ENCODE peak calls at places on chromosomes 5 and 9, in eight cellular contexts. R is A673, K is colonic mucosa, N is right atrium auricular region, C is osteoblast, L is choroid plexus epithelial cell, S is bronchial epithelial cell, G is PC-3. Z is an unnamed sample.

GRCh38 chr9:119556129-119556875 is 187.1 kb upstream of the BRINP1 start:
- DNase-seq in N (peak; percentile 87), G (peak; percentile 54), S (peak; percentile 33), L (peak; percentile 68), R (peak; percentile 70), C (peak; percentile 76), K (peak; percentile 77), Z (peak; percentile 74)

GRCh38 chr9:34047864-34048729 is 590 bp downstream of the UBAP2 start:
- DNase-seq in G (peak; percentile 43), S (no peak), C (peak; percentile 68), R (peak; percentile 48), K (peak; percentile 80), N (peak; percentile 58), L (peak; percentile 6), Z (peak; percentile 24)

GRCh38 chr9:1922026-1922425 is 93.1 kb upstream of the SMARCA2 start:
- DNase-seq in G (no peak), K (no peak), N (no peak), S (no peak), C (no peak), R (no peak), L (no peak), Z (no peak)

GRCh38 chr9:33288828-33289483 is 1.4 kb upstream of the NFX1 start:
- DNase-seq in R (no peak), G (no peak), N (no peak), C (no peak), K (no peak), S (no peak), L (no peak), Z (no peak)

GRCh38 chr9:105004466-105005090 is 76.6 kb upstream of the ABCA1 start:
- DNase-seq in N (no peak), C (no peak), K (no peak), G (no peak), R (no peak), L (no peak), S (peak; percentile 52), Z (no peak)

GRCh38 chr5:6632324-6632930 is 417 bp downstream of the NSUN2 start:
- DNase-seq in C (peak; percentile 85), G (peak; percentile 55), K (no peak), L (peak; percentile 46), N (no peak), R (no peak), S (peak; percentile 27), Z (no peak)

GRCh38 chr9:114968710-114969109 is 38.3 kb upstream of the TNFSF8 start:
- DNase-seq in R (peak; percentile 79), K (no peak), G (peak; percentile 45), C (peak; percentile 43), N (no peak), S (peak; percentile 47), L (peak; percentile 62), Z (no peak)

GRCh38 chr5:73977146-73977545 is 351.1 kb downstream of the ARHGEF28 start:
- DNase-seq in L (no peak), C (no peak), G (no peak), N (no peak), K (no peak), S (no peak), R (no peak), Z (no peak)

GRCh38 chr5:77987988-77988387 is 211.8 kb upstream of the TBCA start:
- DNase-seq in L (no peak), C (no peak), G (no peak), K (no peak), N (no peak), S (no peak), R (no peak), Z (no peak)

GRCh38 chr5:33297760-33298216 is 143.0 kb upstream of the TARS1 start:
- DNase-seq in N (no peak), C (no peak), K (no peak), S (no peak), G (no peak), R (peak; percentile 17), L (no peak), Z (no peak)

GRCh38 chr5:24816206-24816605 is 171.4 kb upstream of the CDH10 start:
- DNase-seq in C (no peak), G (no peak), N (no peak), S (no peak), K (no peak), L (no peak), R (no peak), Z (no peak)

GRCh38 chr9:68560131-68560844 is 19.6 kb upstream of the TMEM252 start:
- DNase-seq in C (no peak), R (peak; percentile 59), K (peak; percentile 74), N (peak; percentile 80), G (peak; percentile 36), S (no peak), L (peak; percentile 96), Z (peak; percentile 51)
- TF ChIP-seq CTCF in C (no peak), R (peak; percentile 63), K (peak; percentile 36), N (peak; percentile 61), G (peak; percentile 51), S (peak; percentile 20), L (peak; percentile 74), Z (peak; percentile 32)

DNA sequence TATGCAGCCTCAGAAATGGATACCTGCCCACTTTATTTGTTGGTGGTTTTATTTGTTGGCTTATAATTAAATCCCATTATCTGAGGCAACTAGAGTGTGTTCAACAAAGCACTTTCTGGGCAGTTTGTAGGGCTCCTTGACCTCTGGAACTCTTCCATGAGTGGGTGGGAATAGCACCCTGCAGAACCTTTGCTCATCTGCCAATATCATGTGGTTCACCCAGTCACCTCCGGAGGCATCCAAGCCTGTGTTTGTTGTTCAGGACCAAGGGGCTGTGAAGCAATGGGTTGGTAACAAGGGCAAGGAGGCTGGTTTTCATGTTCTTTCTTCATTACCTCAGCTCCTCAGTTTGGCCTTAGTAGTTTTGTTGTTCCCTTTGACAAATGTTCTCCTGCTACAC is 314.0 kb downstream of the NDUFS4 start:
- DNase-seq in R (peak; percentile 10), N (no peak), L (peak; percentile 65), C (peak; percentile 71), G (peak; percentile 21), K (no peak), S (no peak), Z (peak; percentile 9)
- TF ChIP-seq CTCF in R (peak; percentile 28), N (no peak), L (peak; percentile 47), C (peak; percentile 17), G (peak; percentile 10), K (no peak), S (peak; percentile 24), Z (no peak)

DNA sequence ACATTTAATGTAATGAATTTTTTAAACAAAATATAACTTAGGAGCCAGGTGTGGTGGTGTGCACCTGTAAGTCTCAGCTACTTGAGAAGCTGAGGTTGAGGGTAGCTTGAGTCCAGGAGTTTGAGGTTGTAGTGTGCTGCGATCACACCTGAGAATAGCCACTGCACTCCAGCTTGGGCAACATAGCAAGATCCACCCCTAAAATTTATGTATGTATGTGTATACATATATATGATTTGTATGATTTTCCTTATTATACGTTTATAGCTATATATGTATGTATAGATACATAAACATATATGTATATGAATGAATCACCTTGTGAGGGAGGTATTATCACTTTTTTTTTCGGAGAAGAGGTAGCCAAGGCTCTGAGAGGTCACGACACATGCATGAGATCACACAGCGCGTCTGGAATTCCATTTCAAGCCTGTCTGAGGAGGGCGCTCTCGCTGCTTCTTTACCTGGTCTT is 598 bp upstream of the CCNI2 start:
- DNase-seq in R (peak; percentile 32), L (peak; percentile 42), G (no peak), S (peak; percentile 53), N (no peak), C (no peak), K (peak; percentile 80), Z (peak; percentile 65)
- TF ChIP-seq CTCF in R (peak; percentile 65), L (peak; percentile 51), G (no peak), S (peak; percentile 56), N (peak; percentile 48), C (peak; percentile 17), K (no peak), Z (no peak)

DNA sequence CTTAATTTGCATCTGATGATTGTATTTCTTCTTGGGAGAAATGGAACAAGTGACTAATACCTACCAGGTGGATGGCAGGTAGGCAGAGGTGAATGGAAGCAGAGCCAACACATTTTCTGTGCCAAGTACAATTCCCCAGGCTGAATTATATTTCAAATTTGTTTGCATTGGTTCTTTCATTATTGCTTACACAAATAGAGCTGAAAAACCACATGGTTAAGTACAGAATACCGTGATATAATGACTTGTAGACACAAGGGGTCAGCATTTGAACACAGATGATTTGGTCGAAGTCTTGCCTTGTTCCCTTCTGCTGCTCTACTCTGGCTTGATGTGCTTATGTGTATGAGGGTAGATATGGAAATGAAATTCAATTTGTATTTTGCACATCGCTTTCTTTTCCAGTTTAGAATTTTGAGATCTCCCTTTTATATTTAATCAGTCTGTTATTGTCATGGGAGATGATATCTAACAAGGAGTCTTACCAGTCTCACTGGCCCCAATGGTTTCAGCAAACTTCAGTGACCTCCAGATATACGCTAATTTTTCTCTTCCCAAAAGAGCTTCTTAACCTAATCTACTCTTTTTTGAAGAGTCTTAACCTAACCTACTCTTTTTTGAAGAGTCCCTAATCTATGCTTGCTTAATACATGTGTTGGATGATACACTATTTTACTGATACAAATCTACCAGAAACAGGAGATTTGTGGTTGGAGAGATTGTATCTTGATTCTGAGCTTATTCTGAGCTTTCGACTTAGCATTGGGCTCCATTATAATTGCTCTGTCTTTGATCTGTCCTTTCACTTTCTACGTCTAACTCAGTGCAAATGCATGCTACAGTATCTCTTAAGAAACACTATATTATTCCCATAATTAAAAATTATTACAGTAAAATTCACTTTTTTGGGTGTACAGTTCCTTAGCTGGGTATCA is 88.1 kb downstream of the PCSK1 start:
- DNase-seq in L (peak; percentile 94), C (peak; percentile 17), K (peak; percentile 23), R (peak; percentile 81), N (no peak), G (peak; percentile 85), S (peak; percentile 78), Z (peak; percentile 58)
- TF ChIP-seq CTCF in L (peak; percentile 69), C (peak; percentile 59), K (peak; percentile 38), R (peak; percentile 68), N (peak; percentile 69), G (peak; percentile 68), S (peak; percentile 50), Z (peak; percentile 58)

Z was measured in Calu3.